ENCODE peak calls at places on chromosomes 11 and 22, in eight cellular contexts. W, P, J, R, F, K, A and N are unnamed samples.

GRCh38 chr22:27220349-27220748 is 563.0 kb downstream of the MIAT start:
- DNase-seq in F (no peak), P (no peak), A (peak; percentile 84), J (no peak), R (no peak), K (no peak), W (peak; percentile 81), N (no peak)

GRCh38 chr11:115194798-115195101 is 309.5 kb downstream of the CADM1 start:
- DNase-seq in J (no peak), F (no peak), R (no peak), A (no peak), K (no peak), P (no peak), W (no peak), N (no peak)

GRCh38 chr11:122276221-122276620 is 160.2 kb upstream of the BLID start:
- DNase-seq in W (no peak), R (no peak), A (no peak), K (no peak), F (no peak), J (no peak), P (no peak), N (no peak)

GRCh38 chr22:50686794-50687193 is 14.2 kb downstream of the SHANK3 start:
- DNase-seq in W (no peak), F (no peak), P (no peak), K (no peak), J (no peak), R (no peak), A (no peak), N (no peak)

GRCh38 chr11:103806130-103806900 is 230.1 kb upstream of the DDI1 start:
- DNase-seq in F (peak; percentile 6), R (no peak), K (no peak), W (peak; percentile 82), A (peak; percentile 95), P (no peak), J (no peak), N (peak; percentile 27)

GRCh38 chr11:110429614-110430266 is at the start of gene FDX1:
- DNase-seq in K (peak; percentile 87), J (peak; percentile 68), F (peak; percentile 66), R (peak; percentile 79), P (peak; percentile 87), A (peak; percentile 67), W (peak; percentile 24), N (no peak)

GRCh38 chr11:12377824-12378593 is 638 bp downstream of the PARVA start:
- DNase-seq in P (peak; percentile 80), A (peak; percentile 73), W (no peak), F (peak; percentile 50), R (peak; percentile 80), K (peak; percentile 90), J (no peak), N (peak; percentile 56)

GRCh38 chr22:36341640-36342041 is 46.1 kb downstream of the MYH9 start:
- DNase-seq in P (no peak), K (no peak), A (no peak), F (no peak), W (no peak), R (no peak), J (no peak), N (no peak)

GRCh38 chr11:21625982-21626381 is 566.9 kb upstream of the ANO5 start:
- DNase-seq in F (no peak), W (peak; percentile 40), A (no peak), J (no peak), P (no peak), K (no peak), R (peak; percentile 59), N (no peak)

GRCh38 chr22:24432059-24432853 is 4.9 kb downstream of the ADORA2A start:
- DNase-seq in R (peak; percentile 74), J (no peak), A (peak; percentile 56), W (no peak), P (peak; percentile 79), F (no peak), K (peak; percentile 75), N (no peak)

GRCh38 chr11:16126361-16126760 is 230.0 kb downstream of the SOX6 start:
- DNase-seq in J (no peak), A (no peak), F (no peak), P (no peak), W (peak; percentile 0), K (no peak), R (no peak), N (no peak)

GRCh38 chr11:27679136-27680015 is 20.9 kb downstream of the BDNF start:
- DNase-seq in F (no peak), P (no peak), A (no peak), R (no peak), K (no peak), W (no peak), J (no peak), N (no peak)

GRCh38 chr11:2700415-2701211 is 819 bp upstream of the KCNQ1OT1 start:
- DNase-seq in P (peak; percentile 80), W (no peak), A (peak; percentile 13), K (peak; percentile 86), J (no peak), F (peak; percentile 57), R (peak; percentile 72), N (no peak)

GRCh38 chr11:118628432-118628831 is 21.0 kb downstream of the PHLDB1 start:
- DNase-seq in F (no peak), A (no peak), J (no peak), W (no peak), P (peak; percentile 41), K (no peak), R (no peak), N (no peak)

GRCh38 chr11:114063829-114064201 is 4.3 kb downstream of the ZBTB16 start:
- DNase-seq in K (no peak), J (no peak), P (no peak), F (no peak), W (no peak), A (no peak), R (no peak), N (no peak)
- H3K4me3 ChIP-seq in K (no peak overlapping the region), J (no peak overlapping the region), P (no peak overlapping the region), F (no peak overlapping the region), W (no peak overlapping the region), A (no peak overlapping the region), R (peak overlapping the region; percentile 84), N (no peak overlapping the region)

GRCh38 chr11:33334627-33335026 is 77.4 kb downstream of the HIPK3 start:
- DNase-seq in J (no peak), F (no peak), R (no peak), K (no peak), P (no peak), W (no peak), A (no peak), N (no peak)

GRCh38 chr11:33324211-33324985 is 67.2 kb downstream of the HIPK3 start:
- DNase-seq in F (no peak), W (no peak), K (no peak), R (no peak), J (no peak), A (no peak), P (no peak), N (no peak)

GRCh38 chr11:33325456-33325855 is 68.3 kb downstream of the HIPK3 start:
- DNase-seq in W (no peak), R (no peak), J (no peak), A (peak; percentile 58), K (no peak), P (no peak), F (no peak), N (no peak)

GRCh38 chr11:33329705-33330329 is 72.6 kb downstream of the HIPK3 start:
- DNase-seq in K (no peak), W (peak; percentile 66), P (peak; percentile 52), A (peak; percentile 78), R (no peak), J (peak; percentile 24), F (peak; percentile 44), N (peak; percentile 31)
- TF ChIP-seq CTCF in K (peak; percentile 15), W (peak; percentile 68), P (peak; percentile 55), A (peak; percentile 76), R (peak; percentile 73), J (peak; percentile 70), F (peak; percentile 89), N (peak; percentile 58)

DNA sequence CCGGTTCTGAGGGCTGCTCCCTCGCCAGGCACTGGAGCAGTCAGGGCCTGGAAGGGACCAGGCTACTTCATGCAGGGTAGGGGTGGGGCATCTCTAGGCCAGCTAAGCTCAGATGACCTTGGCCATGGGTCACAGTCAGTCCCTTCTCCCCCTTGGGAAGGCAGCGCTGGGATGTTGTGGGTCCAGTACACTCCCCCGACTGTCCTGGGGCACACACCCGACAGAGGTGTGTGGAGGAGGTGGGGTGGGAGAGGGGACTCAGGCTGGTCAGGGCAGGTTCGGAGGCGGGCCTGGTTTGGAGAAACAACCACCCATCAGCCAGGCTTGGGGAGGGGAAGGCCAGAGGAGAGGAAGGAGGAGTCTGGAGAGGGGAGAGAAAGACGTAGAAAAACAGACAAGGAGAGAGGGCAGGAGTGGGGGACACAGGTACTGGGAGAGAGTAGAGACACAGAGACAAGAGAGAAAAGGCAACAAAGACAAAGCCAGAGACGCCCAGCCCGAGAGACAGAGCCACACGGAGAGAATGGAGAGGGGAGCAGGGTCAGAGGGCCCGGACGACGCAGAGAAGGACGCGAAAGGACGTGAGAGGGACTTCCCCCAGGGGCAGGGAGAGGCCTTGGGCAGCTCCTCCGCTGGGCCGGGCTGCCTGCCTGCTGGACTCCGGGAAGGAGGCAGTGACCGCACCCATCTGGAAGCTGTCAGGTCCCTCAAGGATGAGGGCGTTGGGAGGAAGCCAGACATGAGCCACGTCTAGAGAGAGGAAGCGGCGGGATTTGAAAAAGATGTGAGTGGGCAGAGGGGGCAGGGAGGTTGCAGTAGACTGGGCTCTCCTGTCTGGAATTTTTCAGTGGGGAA is 30.6 kb upstream of the TSKU start:
- DNase-seq in P (peak; percentile 83), J (no peak), A (peak; percentile 96), W (no peak), K (peak; percentile 87), R (peak; percentile 94), F (no peak), N (peak; percentile 85)
- H3K4me3 ChIP-seq in P (no peak overlapping the region), J (no peak overlapping the region), A (no peak overlapping the region), W (no peak overlapping the region), K (no peak overlapping the region), R (no peak overlapping the region), F (no peak overlapping the region), N (no peak overlapping the region)

GRCh38 chr22:34113381-34113780 is 193.1 kb upstream of the LARGE1 start:
- DNase-seq in F (no peak), K (no peak), R (no peak), J (no peak), P (no peak), A (no peak), W (no peak), N (no peak)

GRCh38 chr22:34108168-34108567 is 187.9 kb upstream of the LARGE1 start:
- DNase-seq in R (no peak), A (no peak), K (no peak), F (no peak), J (no peak), W (no peak), P (no peak), N (no peak)

GRCh38 chr22:34116126-34116525 is 195.8 kb upstream of the LARGE1 start:
- DNase-seq in F (no peak), P (no peak), R (no peak), W (no peak), A (no peak), K (no peak), J (no peak), N (no peak)

GRCh38 chr22:34115722-34116121 is 195.4 kb upstream of the LARGE1 start:
- DNase-seq in P (no peak), K (no peak), R (no peak), W (no peak), F (no peak), J (no peak), A (no peak), N (no peak)

GRCh38 chr22:34111210-34111824 is 191.0 kb upstream of the LARGE1 start:
- DNase-seq in P (peak; percentile 13), A (peak; percentile 8), F (peak; percentile 13), J (no peak), W (no peak), K (no peak), R (peak; percentile 59), N (no peak)
- TF ChIP-seq CTCF in P (peak; percentile 73), A (peak; percentile 60), F (peak; percentile 38), J (peak; percentile 56), W (peak; percentile 30), K (peak; percentile 31), R (peak; percentile 76), N (peak; percentile 70)